ENCODE peak calls at places on chromosome 13, in six cellular contexts. D is AG08395, V is caudate nucleus, R is GM10248, M is Calu3, X is DMS153. Q is an unnamed sample.
A peak's percentile ranks its signal among the peaks of the same experiment; 100 is the strongest.

GRCh38 chr13:68727165-68727564 is 1380.5 kb upstream of the ATXN8OS start:
- DNase-seq in D (no peak), V (no peak), R (no peak), M (no peak), X (no peak), Q (no peak)

GRCh38 chr13:111184685-111185401 is 69.7 kb downstream of the ARHGEF7 start:
- DNase-seq in D (no peak), V (no peak), R (peak; percentile 81), M (no peak), X (peak; percentile 65), Q (peak; percentile 27)

GRCh38 chr13:42702726-42703125 is 78.7 kb upstream of the FAM216B start:
- DNase-seq in D (no peak), V (no peak), R (no peak), M (no peak), X (no peak), Q (no peak)

GRCh38 chr13:109100705-109101104 is 471.3 kb downstream of the MYO16 start:
- DNase-seq in D (no peak), V (no peak), R (no peak), M (no peak), X (no peak), Q (no peak)

GRCh38 chr13:106433066-106433465 is 102.4 kb downstream of the EFNB2 start:
- DNase-seq in D (peak; percentile 31), V (no peak), R (no peak), M (no peak), X (no peak), Q (no peak)

GRCh38 chr13:26378116-26378515 is 124.2 kb downstream of the CDK8 start:
- DNase-seq in D (no peak), V (no peak), R (no peak), M (no peak), X (no peak), Q (no peak)

GRCh38 chr13:100657881-100658315 is 16.7 kb downstream of the TMTC4 start:
- DNase-seq in D (no peak), V (peak; percentile 88), R (no peak), M (no peak), X (no peak), Q (no peak)

GRCh38 chr13:34464011-34464410 is 478.1 kb upstream of the NBEA start:
- DNase-seq in D (no peak), V (no peak), R (no peak), M (no peak), X (no peak), Q (no peak)

GRCh38 chr13:113152894-113153809 is 5.3 kb upstream of the PROZ start:
- DNase-seq in D (peak; percentile 21), V (peak; percentile 70), R (no peak), M (peak; percentile 2), X (peak; percentile 16), Q (no peak)

GRCh38 chr13:111937763-111938375 is 129.1 kb upstream of the SOX1 start:
- DNase-seq in D (no peak), V (no peak), R (no peak), M (no peak), X (peak; percentile 86), Q (no peak)

GRCh38 chr13:88456155-88456554 is 785.0 kb downstream of the SLITRK5 start:
- DNase-seq in D (no peak), V (no peak), R (no peak), M (no peak), X (no peak), Q (no peak)

GRCh38 chr13:41613984-41614581 is 156.7 kb downstream of the RGCC start:
- DNase-seq in D (peak; percentile 82), V (peak; percentile 41), R (no peak), M (no peak), X (no peak), Q (no peak)

GRCh38 chr13:109816112-109816978 is 30.0 kb upstream of the IRS2 start:
- DNase-seq in D (peak; percentile 12), V (no peak), R (no peak), M (no peak), X (peak; percentile 59), Q (no peak)

GRCh38 chr13:106755542-106755941 is 187.6 kb upstream of the ARGLU1 start:
- DNase-seq in D (no peak), V (no peak), R (no peak), M (no peak), X (no peak), Q (no peak)

GRCh38 chr13:109818891-109819290 is 32.5 kb upstream of the IRS2 start:
- DNase-seq in D (peak; percentile 22), V (no peak), R (no peak), M (no peak), X (no peak), Q (no peak)

GRCh38 chr13:73754727-73755292 is 379.4 kb downstream of the KLF12 start:
- DNase-seq in D (peak; percentile 65), V (no peak), R (peak; percentile 31), M (peak; percentile 32), X (peak; percentile 49), Q (no peak)

GRCh38 chr13:98279473-98280175 is 102.6 kb upstream of the RNF113B start:
- DNase-seq in D (no peak), V (no peak), R (no peak), M (no peak), X (peak; percentile 69), Q (no peak)

GRCh38 chr13:79995334-79995733 is 345.6 kb downstream of the SPRY2 start:
- DNase-seq in D (peak; percentile 78), V (no peak), R (no peak), M (no peak), X (no peak), Q (no peak)

GRCh38 chr13:51849145-51850101 is 4.4 kb upstream of the TMEM272 start:
- DNase-seq in D (peak; percentile 19), V (no peak), R (peak; percentile 59), M (no peak), X (no peak), Q (no peak)

GRCh38 chr13:95535243-95535642 is 17.3 kb upstream of the CLDN10 start:
- DNase-seq in D (peak; percentile 13), V (no peak), R (no peak), M (peak; percentile 27), X (no peak), Q (no peak)

GRCh38 chr13:45907501-45907900 is 55.9 kb upstream of the SIAH3 start:
- DNase-seq in D (no peak), V (no peak), R (no peak), M (no peak), X (no peak), Q (no peak)

GRCh38 chr13:24842533-24843278 is 78.7 kb downstream of the RNF17 start:
- DNase-seq in D (peak; percentile 6), V (no peak), R (no peak), M (no peak), X (no peak), Q (no peak)

GRCh38 chr13:76969488-76970365 is 21.4 kb downstream of the ACOD1 start:
- DNase-seq in D (no peak), V (no peak), R (no peak), M (no peak), X (no peak), Q (no peak)

GRCh38 chr13:30963794-30964193 is 31.3 kb downstream of the TEX26 start:
- DNase-seq in D (peak; percentile 48), V (no peak), R (no peak), M (peak; percentile 42), X (no peak), Q (no peak)

GRCh38 chr13:108326318-108326717 is 56.8 kb downstream of the TNFSF13B start:
- DNase-seq in D (no peak), V (no peak), R (peak; percentile 26), M (no peak), X (peak; percentile 77), Q (no peak)

GRCh38 chr13:75870397-75870801 is 234.3 kb downstream of the LMO7 start:
- DNase-seq in D (peak; percentile 47), V (no peak), R (peak; percentile 37), M (no peak), X (no peak), Q (peak; percentile 31)

GRCh38 chr13:36475468-36475867 is 43.2 kb downstream of the CCNA1 start:
- DNase-seq in D (no peak), V (no peak), R (no peak), M (peak; percentile 25), X (no peak), Q (no peak)

GRCh38 chr13:55219538-55219937 is 1921.2 kb upstream of the PRR20A start:
- DNase-seq in D (no peak), V (no peak), R (no peak), M (no peak), X (no peak), Q (no peak)

GRCh38 chr13:57784633-57785032 is 153.1 kb downstream of the PCDH17 start:
- DNase-seq in D (no peak), V (no peak), R (no peak), M (no peak), X (no peak), Q (no peak)

GRCh38 chr13:109783447-109783814 is 3.0 kb downstream of the IRS2 start:
- DNase-seq in D (no peak), V (no peak), R (no peak), M (no peak), X (no peak), Q (peak; percentile 26)

GRCh38 chr13:51913421-51914136 is 51.8 kb downstream of the CCDC70 start:
- DNase-seq in D (no peak), V (no peak), R (no peak), M (no peak), X (peak; percentile 41), Q (no peak)

GRCh38 chr13:32205426-32206096 is 109.6 kb downstream of the ZAR1L start:
- DNase-seq in D (no peak), V (no peak), R (no peak), M (no peak), X (peak; percentile 73), Q (no peak)

GRCh38 chr13:51063909-51064308 is 47.2 kb downstream of the C13orf42 start:
- DNase-seq in D (no peak), V (no peak), R (no peak), M (no peak), X (no peak), Q (no peak)

GRCh38 chr13:30504081-30504480 is 38.3 kb upstream of the HMGB1 start:
- DNase-seq in D (no peak), V (no peak), R (peak; percentile 44), M (no peak), X (no peak), Q (no peak)

GRCh38 chr13:50915562-50915961 is 6.0 kb downstream of the RNASEH2B start:
- DNase-seq in D (no peak), V (no peak), R (no peak), M (no peak), X (peak; percentile 55), Q (no peak)

Q was measured in CD8-positive, alpha-beta memory T cell.